ENCODE peak calls at places on chromosomes 16 and 17, in ten cellular contexts. A is Peyer's patch; E is pancreas; K is mucosa of gallbladder; C is CD4-positive, alpha-beta T cell; G is stimulated activated CD4-positive, alpha-beta T cell treated with anti-CD3 and anti-CD28 coated beads, Interleukin-12 subunit alpha, Interleukin-12 subunit beta, amount 100 ng/mL, for 48 hours; M is neuronal stem cell; S is left ventricle myocardium inferior; X is LoVo; N is HS-5. B is an unnamed sample.

GRCh38 chr16:4904942-4905615 is 31.9 kb downstream of the PPL start:
- DNase-seq in A (no peak), E (no peak), K (no peak), C (no peak), G (no peak), M (no peak), S (no peak), X (no peak), N (no peak), B (no peak)

GRCh38 chr17:62718420-62718819 is 89.7 kb downstream of the MARCHF10 start:
- DNase-seq in A (no peak), E (no peak), K (no peak), C (no peak), G (no peak), M (no peak), S (no peak), X (no peak), N (no peak), B (no peak)

GRCh38 chr16:53703590-53704444 is at the start of the genes FTO and RPGRIP1L:
- DNase-seq in A (peak; percentile 98), E (peak; percentile 99), K (peak; percentile 100), C (peak; percentile 92), G (peak; percentile 99), M (peak; percentile 99), S (peak; percentile 98), X (peak; percentile 98), N (peak; percentile 98), B (peak; percentile 100)

GRCh38 chr17:75856062-75856681 is 1.0 kb upstream of the WBP2 start:
- DNase-seq in A (no peak), E (no peak), K (no peak), C (no peak), G (no peak), M (no peak), S (no peak), X (peak; percentile 32), N (no peak), B (peak; percentile 50)

GRCh38 chr17:38322156-38322779 is 21.5 kb downstream of the GPR179 start:
- DNase-seq in A (peak; percentile 69), E (peak; percentile 18), K (peak; percentile 48), C (peak; percentile 64), G (peak; percentile 73), M (peak; percentile 58), S (peak; percentile 54), X (peak; percentile 39), N (no peak), B (peak; percentile 74)

GRCh38 chr17:76641501-76641900 is 2.1 kb downstream of the ST6GALNAC1 start:
- DNase-seq in A (no peak), E (no peak), K (peak; percentile 49), C (no peak), G (no peak), M (no peak), S (no peak), X (peak; percentile 48), N (no peak), B (peak; percentile 80)

GRCh38 chr17:14582996-14583395 is 282.1 kb downstream of the HS3ST3B1 start:
- DNase-seq in A (no peak), E (no peak), K (no peak), C (no peak), G (no peak), M (no peak), S (no peak), X (no peak), N (no peak), B (no peak)

GRCh38 chr16:87635541-87636049 is 33.3 kb downstream of the JPH3 start:
- DNase-seq in A (peak; percentile 80), E (peak; percentile 37), K (peak; percentile 47), C (peak; percentile 64), G (peak; percentile 61), M (peak; percentile 32), S (peak; percentile 44), X (peak; percentile 63), N (no peak), B (peak; percentile 67)

GRCh38 chr16:54488729-54489128 is 202.1 kb upstream of the IRX3 start:
- DNase-seq in A (no peak), E (no peak), K (no peak), C (no peak), G (no peak), M (no peak), S (no peak), X (no peak), N (no peak), B (no peak)

GRCh38 chr16:46793841-46794240 is 37.1 kb downstream of the C16orf87 start:
- DNase-seq in A (no peak), E (no peak), K (no peak), C (no peak), G (no peak), M (no peak), S (no peak), X (no peak), N (no peak), B (no peak)

GRCh38 chr16:56191807-56192643 is 736 bp downstream of the GNAO1 start:
- DNase-seq in A (no peak), E (no peak), K (no peak), C (no peak), G (no peak), M (no peak), S (no peak), X (no peak), N (no peak), B (no peak)

GRCh38 chr17:35893751-35894150 is 13.6 kb upstream of the CCL5 start:
- DNase-seq in A (no peak), E (no peak), K (no peak), C (no peak), G (no peak), M (no peak), S (no peak), X (no peak), N (no peak), B (no peak)

GRCh38 chr17:54956802-54957201 is 11.7 kb downstream of the COX11 start:
- DNase-seq in A (no peak), E (no peak), K (no peak), C (no peak), G (no peak), M (no peak), S (no peak), X (no peak), N (no peak), B (no peak)

GRCh38 chr16:58086381-58087208 is 42.6 kb downstream of the CFAP20 start:
- DNase-seq in A (no peak), E (no peak), K (no peak), C (no peak), G (no peak), M (no peak), S (no peak), X (no peak), N (no peak), B (no peak)

GRCh38 chr17:62705116-62705515 is 77.6 kb downstream of the MRC2 start:
- DNase-seq in A (no peak), E (no peak), K (no peak), C (no peak), G (no peak), M (no peak), S (no peak), X (no peak), N (no peak), B (no peak)

GRCh38 chr16:29900102-29900887 is at the start of gene ASPHD1:
- DNase-seq in A (peak; percentile 89), E (peak; percentile 81), K (peak; percentile 83), C (peak; percentile 77), G (peak; percentile 53), M (peak; percentile 61), S (peak; percentile 71), X (peak; percentile 66), N (peak; percentile 74), B (peak; percentile 83)

GRCh38 chr16:84068783-84069464 is 26.3 kb upstream of the SLC38A8 start:
- DNase-seq in A (no peak), E (no peak), K (no peak), C (no peak), G (no peak), M (no peak), S (no peak), X (no peak), N (no peak), B (no peak)

GRCh38 chr17:44598329-44598728 is 41.0 kb downstream of the FZD2 start:
- DNase-seq in A (no peak), E (no peak), K (no peak), C (no peak), G (no peak), M (no peak), S (no peak), X (no peak), N (no peak), B (no peak)

GRCh38 chr17:77312786-77313599 is 172.2 kb downstream of the SEC14L1 start:
- DNase-seq in A (peak; percentile 64), E (no peak), K (peak; percentile 70), C (no peak), G (no peak), M (no peak), S (peak; percentile 68), X (no peak), N (no peak), B (peak; percentile 81)

GRCh38 chr16:46673320-46674013 is 15.5 kb downstream of the VPS35 start:
- DNase-seq in A (no peak), E (no peak), K (peak; percentile 40), C (peak; percentile 25), G (peak; percentile 37), M (peak; percentile 46), S (no peak), X (peak; percentile 61), N (no peak), B (peak; percentile 62)

GRCh38 chr17:30246460-30246859 is 11.0 kb upstream of the SLC6A4 start:
- DNase-seq in A (no peak), E (no peak), K (no peak), C (no peak), G (no peak), M (no peak), S (no peak), X (no peak), N (no peak), B (no peak)

GRCh38 chr17:81039854-81040758 is 5.2 kb downstream of the BAIAP2 start:
- DNase-seq in A (no peak), E (no peak), K (no peak), C (no peak), G (no peak), M (no peak), S (no peak), X (peak; percentile 8), N (no peak), B (peak; percentile 85)